ENCODE peak calls at places on chromosomes 16 and 17, in eight cellular contexts. One of them, this sample, is unnamed.

GRCh38 chr16:87274808-87275207 is 42.4 kb downstream of the C16orf95 start:
- DNase-seq in NCI-H1417 treated with DMSO at 0.1 percent for 48 hours: no peak
- DNase-seq in SW480: no peak
- DNase-seq in GM10248: no peak
- DNase-seq in pancreas: no peak
- DNase-seq in AG08395: no peak
- DNase-seq in bronchial epithelial cell: no peak
- DNase-seq in stimulated activated naive CD4-positive, alpha-beta T cell treated with Interleukin-2 at 50 U/mL for 16 hours: no peak
- DNase-seq in this sample: no peak

GRCh38 chr17:37082461-37082860 is 133.7 kb downstream of the AATF start:
- DNase-seq in bronchial epithelial cell: no peak
- DNase-seq in stimulated activated naive CD4-positive, alpha-beta T cell treated with Interleukin-2 at 50 U/mL for 16 hours: no peak
- DNase-seq in pancreas: no peak
- DNase-seq in AG08395: no peak
- DNase-seq in SW480: no peak
- DNase-seq in GM10248: no peak
- DNase-seq in NCI-H1417 treated with DMSO at 0.1 percent for 48 hours: no peak
- DNase-seq in this sample: no peak

GRCh38 chr16:4371481-4372314 is at the start of gene VASN:
- DNase-seq in GM10248: peak; percentile 91
- DNase-seq in SW480: peak; percentile 59
- DNase-seq in AG08395: peak; percentile 92
- DNase-seq in bronchial epithelial cell: no peak
- DNase-seq in NCI-H1417 treated with DMSO at 0.1 percent for 48 hours: no peak
- DNase-seq in pancreas: peak; percentile 71
- DNase-seq in stimulated activated naive CD4-positive, alpha-beta T cell treated with Interleukin-2 at 50 U/mL for 16 hours: peak; percentile 59
- DNase-seq in this sample: peak; percentile 71

GRCh38 chr16:53893731-53894435 is 189.9 kb downstream of the FTO start:
- DNase-seq in stimulated activated naive CD4-positive, alpha-beta T cell treated with Interleukin-2 at 50 U/mL for 16 hours: no peak
- DNase-seq in NCI-H1417 treated with DMSO at 0.1 percent for 48 hours: no peak
- DNase-seq in bronchial epithelial cell: peak; percentile 90
- DNase-seq in GM10248: no peak
- DNase-seq in AG08395: peak; percentile 43
- DNase-seq in pancreas: no peak
- DNase-seq in SW480: no peak
- DNase-seq in this sample: no peak

GRCh38 chr17:21680366-21680765 is 12.0 kb upstream of the KCNJ18 start:
- DNase-seq in bronchial epithelial cell: no peak
- DNase-seq in GM10248: no peak
- DNase-seq in SW480: no peak
- DNase-seq in AG08395: no peak
- DNase-seq in pancreas: no peak
- DNase-seq in NCI-H1417 treated with DMSO at 0.1 percent for 48 hours: no peak
- DNase-seq in stimulated activated naive CD4-positive, alpha-beta T cell treated with Interleukin-2 at 50 U/mL for 16 hours: no peak
- DNase-seq in this sample: no peak

GRCh38 chr16:46822270-46822669 is 8.7 kb downstream of the C16orf87 start:
- DNase-seq in AG08395: peak; percentile 37
- DNase-seq in NCI-H1417 treated with DMSO at 0.1 percent for 48 hours: no peak
- DNase-seq in SW480: no peak
- DNase-seq in GM10248: peak; percentile 42
- DNase-seq in pancreas: no peak
- DNase-seq in bronchial epithelial cell: no peak
- DNase-seq in stimulated activated naive CD4-positive, alpha-beta T cell treated with Interleukin-2 at 50 U/mL for 16 hours: peak; percentile 17
- DNase-seq in this sample: no peak

GRCh38 chr17:73290399-73291259 is 21.2 kb downstream of the CDC42EP4 start:
- DNase-seq in SW480: no peak
- DNase-seq in AG08395: no peak
- DNase-seq in GM10248: no peak
- DNase-seq in pancreas: no peak
- DNase-seq in NCI-H1417 treated with DMSO at 0.1 percent for 48 hours: no peak
- DNase-seq in bronchial epithelial cell: no peak
- DNase-seq in stimulated activated naive CD4-positive, alpha-beta T cell treated with Interleukin-2 at 50 U/mL for 16 hours: no peak
- DNase-seq in this sample: no peak

GRCh38 chr16:11799509-11800384 is 2.7 kb upstream of the ZC3H7A start:
- DNase-seq in GM10248: no peak
- DNase-seq in NCI-H1417 treated with DMSO at 0.1 percent for 48 hours: no peak
- DNase-seq in AG08395: no peak
- DNase-seq in pancreas: no peak
- DNase-seq in SW480: no peak
- DNase-seq in stimulated activated naive CD4-positive, alpha-beta T cell treated with Interleukin-2 at 50 U/mL for 16 hours: no peak
- DNase-seq in bronchial epithelial cell: no peak
- DNase-seq in this sample: no peak

GRCh38 chr16:27991876-27992275 is 71.6 kb downstream of the GSG1L start:
- DNase-seq in stimulated activated naive CD4-positive, alpha-beta T cell treated with Interleukin-2 at 50 U/mL for 16 hours: no peak
- DNase-seq in bronchial epithelial cell: no peak
- DNase-seq in GM10248: no peak
- DNase-seq in SW480: no peak
- DNase-seq in AG08395: no peak
- DNase-seq in pancreas: no peak
- DNase-seq in NCI-H1417 treated with DMSO at 0.1 percent for 48 hours: no peak
- DNase-seq in this sample: no peak

GRCh38 chr16:85631230-85631629 is 18.1 kb downstream of the GSE1 start:
- DNase-seq in AG08395: no peak
- DNase-seq in SW480: no peak
- DNase-seq in pancreas: no peak
- DNase-seq in bronchial epithelial cell: no peak
- DNase-seq in GM10248: no peak
- DNase-seq in NCI-H1417 treated with DMSO at 0.1 percent for 48 hours: no peak
- DNase-seq in stimulated activated naive CD4-positive, alpha-beta T cell treated with Interleukin-2 at 50 U/mL for 16 hours: no peak
- DNase-seq in this sample: no peak

GRCh38 chr17:56217921-56218320 is 64.6 kb downstream of the ANKFN1 start:
- DNase-seq in pancreas: no peak
- DNase-seq in stimulated activated naive CD4-positive, alpha-beta T cell treated with Interleukin-2 at 50 U/mL for 16 hours: no peak
- DNase-seq in AG08395: no peak
- DNase-seq in GM10248: no peak
- DNase-seq in NCI-H1417 treated with DMSO at 0.1 percent for 48 hours: no peak
- DNase-seq in SW480: peak; percentile 40
- DNase-seq in bronchial epithelial cell: no peak
- DNase-seq in this sample: no peak